ENCODE peak calls at places on chromosomes 6 and 20, in ten cellular contexts. O is activated CD8-positive, alpha-beta T cell treated with anti-CD3 and anti-CD28 coated beads for 36 hours; D is IMR-90; Q is fibroblast of pulmonary artery; J is left lung; N is CD4-positive, alpha-beta T cell; R is H9; B is neural progenitor cell; T is endothelial cell of umbilical vein; C is transverse colon. S is an unnamed sample.

GRCh38 chr6:111487656-111488055 is 4.6 kb upstream of the REV3L start:
- DNase-seq in O (no peak), D (peak), Q (peak), J (no peak), N (no peak), R (no peak), B (no peak), T (no peak), C (no peak), S (peak)

GRCh38 chr20:56469077-56469449 is 636 bp downstream of the RTF2 start:
- DNase-seq in O (no peak), D (no peak), Q (no peak), J (no peak), N (no peak), R (no peak), B (no peak), T (no peak), C (no peak), S (no peak)

GRCh38 chr6:166752928-166753721 is 126.1 kb upstream of the RPS6KA2 start:
- DNase-seq in O (no peak), D (peak), Q (no peak), J (no peak), N (no peak), R (no peak), B (no peak), T (no peak), C (no peak), S (no peak)

GRCh38 chr20:37907330-37907676 is 4.4 kb downstream of the VSTM2L start:
- DNase-seq in O (no peak), D (no peak), Q (no peak), J (no peak), N (no peak), R (no peak), B (no peak), T (no peak), C (no peak), S (no peak)

GRCh38 chr20:36885355-36885754 is 9.4 kb downstream of the TLDC2 start:
- DNase-seq in O (no peak), D (no peak), Q (no peak), J (no peak), N (no peak), R (no peak), B (peak), T (no peak), C (no peak), S (no peak)

GRCh38 chr6:11473008-11473740 is 64.4 kb upstream of the TMEM170B start:
- DNase-seq in O (no peak), D (no peak), Q (no peak), J (no peak), N (no peak), R (no peak), B (no peak), T (no peak), C (no peak), S (no peak)

GRCh38 chr6:105642708-105643107 is 239.8 kb upstream of the PREP start:
- DNase-seq in O (no peak), D (peak), Q (no peak), J (no peak), N (no peak), R (no peak), B (no peak), T (no peak), C (no peak), S (no peak)

GRCh38 chr6:142531727-142532126 is 229.9 kb downstream of the ADGRG6 start:
- DNase-seq in O (no peak), D (no peak), Q (no peak), J (no peak), N (no peak), R (no peak), B (no peak), T (no peak), C (no peak), S (no peak)

GRCh38 chr6:3022765-3023662 is 23.3 kb downstream of the NQO2 start:
- DNase-seq in O (peak), D (no peak), Q (no peak), J (peak), N (no peak), R (peak), B (no peak), T (no peak), C (no peak), S (no peak)

GRCh38 chr20:15654208-15654649 is 919.0 kb downstream of the KIF16B start:
- DNase-seq in O (peak), D (peak), Q (peak), J (no peak), N (no peak), R (peak), B (peak), T (peak), C (peak), S (peak)

GRCh38 chr6:142846883-142847287 is 98.1 kb downstream of the HIVEP2 start:
- DNase-seq in O (no peak), D (peak), Q (peak), J (no peak), N (no peak), R (no peak), B (no peak), T (peak), C (no peak), S (no peak)

GRCh38 chr6:24313477-24314141 is 44.2 kb downstream of the DCDC2 start:
- DNase-seq in O (no peak), D (peak), Q (peak), J (peak), N (no peak), R (peak), B (peak), T (peak), C (no peak), S (no peak)

GRCh38 chr20:57661201-57662027 is 41.2 kb upstream of the ZBP1 start:
- DNase-seq in O (no peak), D (no peak), Q (no peak), J (peak), N (no peak), R (peak), B (no peak), T (no peak), C (peak), S (no peak)

GRCh38 chr6:165826487-165827189 is 163.6 kb upstream of the PDE10A start:
- DNase-seq in O (no peak), D (no peak), Q (no peak), J (no peak), N (no peak), R (no peak), B (no peak), T (no peak), C (no peak), S (no peak)

GRCh38 chr6:168247456-168248147 is 72.0 kb downstream of the DACT2 start:
- DNase-seq in O (no peak), D (no peak), Q (no peak), J (no peak), N (no peak), R (no peak), B (no peak), T (no peak), C (peak), S (no peak)

GRCh38 chr6:3607171-3607570 is 144.3 kb downstream of the PXDC1 start:
- DNase-seq in O (no peak), D (no peak), Q (no peak), J (no peak), N (no peak), R (no peak), B (no peak), T (no peak), C (no peak), S (no peak)

GRCh38 chr20:5895626-5896025 is 54.7 kb downstream of the TRMT6 start:
- DNase-seq in O (no peak), D (no peak), Q (no peak), J (no peak), N (no peak), R (no peak), B (no peak), T (no peak), C (no peak), S (no peak)

GRCh38 chr6:87241304-87241703 is 81.1 kb upstream of the SMIM8 start:
- DNase-seq in O (no peak), D (no peak), Q (no peak), J (peak), N (no peak), R (peak), B (no peak), T (no peak), C (no peak), S (no peak)

GRCh38 chr6:9699890-9700289 is 715.0 kb downstream of the TFAP2A start:
- DNase-seq in O (no peak), D (no peak), Q (no peak), J (no peak), N (no peak), R (no peak), B (no peak), T (no peak), C (no peak), S (no peak)

GRCh38 chr6:101417899-101418298 is 24.4 kb downstream of the GRIK2 start:
- DNase-seq in O (no peak), D (no peak), Q (no peak), J (no peak), N (no peak), R (no peak), B (no peak), T (no peak), C (no peak), S (no peak)

GRCh38 chr20:536426-537012 is 7.1 kb downstream of the CSNK2A1 start:
- DNase-seq in O (no peak), D (no peak), Q (no peak), J (no peak), N (no peak), R (no peak), B (no peak), T (no peak), C (no peak), S (no peak)

GRCh38 chr6:44278774-44279697 is 8.8 kb downstream of the TMEM151B start:
- DNase-seq in O (no peak), D (no peak), Q (no peak), J (no peak), N (no peak), R (no peak), B (no peak), T (no peak), C (no peak), S (no peak)

GRCh38 chr20:51389543-51389924 is 153.0 kb downstream of the NFATC2 start:
- DNase-seq in O (no peak), D (no peak), Q (no peak), J (no peak), N (no peak), R (no peak), B (no peak), T (peak), C (no peak), S (no peak)

GRCh38 chr20:32325706-32326506 is 32.2 kb upstream of the ASXL1 start:
- DNase-seq in O (no peak), D (peak), Q (peak), J (no peak), N (no peak), R (no peak), B (no peak), T (peak), C (peak), S (no peak)

GRCh38 chr6:43629104-43629504 is at the start of gene GTPBP2:
- DNase-seq in O (peak), D (peak), Q (peak), J (peak), N (peak), R (peak), B (peak), T (peak), C (peak), S (peak)

GRCh38 chr6:141097471-141097870 is 1035.3 kb upstream of the GJE1 start:
- DNase-seq in O (no peak), D (no peak), Q (peak), J (no peak), N (no peak), R (no peak), B (no peak), T (no peak), C (no peak), S (no peak)

GRCh38 chr6:53033764-53034163 is 31.4 kb upstream of the FBXO9 start:
- DNase-seq in O (no peak), D (peak), Q (peak), J (no peak), N (no peak), R (no peak), B (no peak), T (peak), C (no peak), S (no peak)

GRCh38 chr6:148508401-148509151 is 165.9 kb downstream of the SASH1 start:
- DNase-seq in O (no peak), D (peak), Q (peak), J (no peak), N (no peak), R (no peak), B (peak), T (peak), C (no peak), S (no peak)

GRCh38 chr20:62472343-62473199 is 3.2 kb downstream of the GATA5 start:
- DNase-seq in O (no peak), D (no peak), Q (no peak), J (no peak), N (no peak), R (no peak), B (no peak), T (no peak), C (no peak), S (no peak)

GRCh38 chr6:137853569-137854213 is 13.4 kb upstream of the TNFAIP3 start:
- DNase-seq in O (no peak), D (peak), Q (no peak), J (no peak), N (no peak), R (no peak), B (no peak), T (peak), C (no peak), S (no peak)

GRCh38 chr6:38337819-38338465 is 301.8 kb downstream of the BTBD9 start:
- DNase-seq in O (no peak), D (peak), Q (peak), J (no peak), N (no peak), R (no peak), B (no peak), T (peak), C (no peak), S (no peak)
- TF ChIP-seq CTCF in O (no peak), D (peak), Q (peak), J (no peak), N (no peak), R (no peak), B (no peak), T (no peak), C (no peak), S (no peak)

GRCh38 chr6:120262354-120262753 is 912.8 kb upstream of the MAN1A1 start:
- DNase-seq in O (no peak), D (no peak), Q (no peak), J (no peak), N (no peak), R (no peak), B (no peak), T (no peak), C (no peak), S (no peak)
- TF ChIP-seq CTCF in O (no peak), D (no peak), Q (no peak), J (no peak), N (no peak), R (no peak), B (no peak), T (no peak), C (no peak), S (no peak)

GRCh38 chr20:59628171-59628570 is 23.8 kb downstream of the PHACTR3 start:
- DNase-seq in O (no peak), D (no peak), Q (no peak), J (no peak), N (no peak), R (no peak), B (no peak), T (no peak), C (no peak), S (no peak)
- TF ChIP-seq CTCF in O (no peak), D (no peak), Q (no peak), J (no peak), N (no peak), R (no peak), B (no peak), T (no peak), C (no peak), S (no peak)

DNA sequence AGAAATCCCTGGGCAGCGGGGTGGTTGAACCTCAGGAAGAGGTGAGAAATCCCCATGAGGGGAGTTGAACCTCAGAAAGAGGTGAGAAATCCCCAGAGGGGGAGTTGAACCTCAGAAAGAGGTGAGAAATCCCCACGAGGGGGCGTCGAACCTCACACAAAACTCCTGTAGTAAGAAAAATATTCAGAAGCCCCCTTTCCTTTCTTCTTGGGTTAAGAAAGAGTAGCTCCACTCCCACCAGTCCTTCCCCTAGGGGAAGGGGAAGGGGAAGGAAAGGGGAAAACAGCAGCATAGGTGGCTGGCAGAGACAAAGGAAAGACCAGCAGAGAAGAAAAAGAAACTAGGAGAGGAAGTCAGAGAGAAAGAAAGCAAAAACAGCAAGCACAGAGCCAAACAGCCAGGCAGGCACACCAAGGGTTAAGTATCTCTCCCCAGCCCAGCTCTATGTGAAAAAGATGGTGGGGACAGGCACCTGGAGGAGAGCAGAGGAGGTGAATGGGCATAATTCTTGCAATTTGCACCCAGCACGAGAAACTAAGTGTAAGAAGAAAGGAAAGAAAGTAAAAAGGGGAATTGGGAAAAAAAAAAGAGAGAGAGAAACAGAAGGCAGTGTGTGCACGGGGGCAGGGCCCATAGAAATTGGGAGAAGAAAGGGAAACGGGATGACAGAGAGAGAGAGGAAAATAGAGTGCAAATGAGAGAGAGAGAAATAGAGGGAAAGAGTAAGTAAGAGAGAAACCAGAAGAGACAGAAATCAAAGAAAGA is 88.2 kb downstream of the PLG start:
- DNase-seq in O (peak), D (no peak), Q (no peak), J (no peak), N (no peak), R (peak), B (peak), T (no peak), C (no peak), S (no peak)
- TF ChIP-seq CTCF in O (no peak), D (no peak), Q (no peak), J (no peak), N (no peak), R (peak), B (peak), T (no peak), C (no peak), S (no peak)

DNA sequence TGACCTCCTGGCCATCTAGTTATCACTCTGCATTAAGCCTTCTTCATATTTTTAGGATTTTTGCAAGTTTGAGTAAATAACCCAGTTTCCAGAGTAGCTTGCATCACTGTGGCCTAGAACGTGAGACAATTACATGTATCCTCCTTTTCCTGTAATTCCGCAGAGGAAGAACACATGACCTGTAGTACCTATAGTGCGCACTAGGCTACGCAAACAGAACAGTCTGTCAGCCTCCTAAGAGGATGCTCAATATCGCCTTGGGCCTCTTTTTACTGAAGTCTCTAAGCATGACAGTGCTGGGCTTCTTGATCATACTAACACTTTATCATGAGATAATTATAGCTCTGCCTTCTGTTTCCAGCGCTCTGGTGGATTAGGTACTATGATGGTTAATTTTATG is 20.2 kb upstream of the NR2E1 start:
- DNase-seq in O (no peak), D (no peak), Q (no peak), J (no peak), N (no peak), R (peak), B (peak), T (no peak), C (no peak), S (no peak)
- TF ChIP-seq CTCF in O (no peak), D (no peak), Q (no peak), J (no peak), N (no peak), R (peak), B (peak), T (no peak), C (peak), S (no peak)